ENCODE peak calls at places on chromosomes 7 and 10, in nine cellular contexts. U is fibroblast of lung, V is cardiac muscle cell, B is endothelial cell of umbilical vein, X is AG10803, N is right atrium auricular region, H is brain microvascular endothelial cell, K is astrocyte, G is fibroblast of the aortic adventitia. O is an unnamed sample.

GRCh38 chr10:11746883-11747539 is 4.8 kb downstream of the ECHDC3 start:
- DNase-seq in U (no peak), V (peak; percentile 54), B (peak; percentile 39), X (no peak), N (no peak), H (no peak), K (no peak), G (peak; percentile 11), O (peak; percentile 60)

GRCh38 chr10:90245623-90246022 is 544.2 kb downstream of the KIF20B start:
- DNase-seq in U (no peak), V (peak; percentile 58), B (no peak), X (no peak), N (no peak), H (no peak), K (peak; percentile 41), G (peak; percentile 52), O (no peak)

GRCh38 chr10:6409982-6410694 is 169.9 kb downstream of the PRKCQ start:
- DNase-seq in U (peak; percentile 93), V (peak; percentile 76), B (peak; percentile 21), X (peak; percentile 65), N (no peak), H (peak; percentile 7), K (peak; percentile 39), G (peak; percentile 45), O (no peak)

GRCh38 chr7:134932707-134933370 is 53.5 kb upstream of the AGBL3 start:
- DNase-seq in U (peak; percentile 24), V (peak; percentile 88), B (no peak), X (no peak), N (peak; percentile 77), H (peak; percentile 92), K (peak; percentile 96), G (peak; percentile 95), O (no peak)

GRCh38 chr7:3887071-3887691 is 586.1 kb downstream of the SDK1 start:
- DNase-seq in U (no peak), V (no peak), B (no peak), X (no peak), N (no peak), H (no peak), K (no peak), G (no peak), O (no peak)

GRCh38 chr10:129814681-129815646 is 149.1 kb downstream of the EBF3 start:
- DNase-seq in U (no peak), V (no peak), B (no peak), X (no peak), N (peak; percentile 47), H (no peak), K (no peak), G (no peak), O (no peak)

GRCh38 chr10:132370426-132371340 is 26.3 kb upstream of the PWWP2B start:
- DNase-seq in U (no peak), V (no peak), B (no peak), X (no peak), N (no peak), H (no peak), K (no peak), G (no peak), O (no peak)

GRCh38 chr7:44639701-44640321 is 33.4 kb downstream of the OGDH start:
- DNase-seq in U (peak; percentile 74), V (peak; percentile 88), B (peak; percentile 85), X (peak; percentile 78), N (peak; percentile 59), H (peak; percentile 85), K (peak; percentile 91), G (peak; percentile 92), O (peak; percentile 14)

GRCh38 chr10:78332699-78333098 is 299.0 kb downstream of the RPS24 start:
- DNase-seq in U (no peak), V (no peak), B (no peak), X (no peak), N (peak; percentile 56), H (no peak), K (no peak), G (no peak), O (peak; percentile 1)

GRCh38 chr10:79404231-79404609 is 41.2 kb downstream of the ZCCHC24 start:
- DNase-seq in U (peak; percentile 93), V (peak; percentile 98), B (peak; percentile 11), X (peak; percentile 89), N (peak; percentile 88), H (no peak), K (peak; percentile 74), G (peak; percentile 96), O (no peak)

GRCh38 chr7:45583296-45583695 is 9.1 kb downstream of the ADCY1 start:
- DNase-seq in U (no peak), V (no peak), B (no peak), X (no peak), N (no peak), H (no peak), K (no peak), G (no peak), O (no peak)

GRCh38 chr10:3248526-3249255 is 76.1 kb upstream of the PITRM1 start:
- DNase-seq in U (peak; percentile 92), V (peak; percentile 85), B (peak; percentile 81), X (peak; percentile 94), N (no peak), H (peak; percentile 85), K (peak; percentile 94), G (peak; percentile 96), O (no peak)

GRCh38 chr7:130153251-130153908 is 51.8 kb downstream of the TMEM209 start:
- DNase-seq in U (no peak), V (no peak), B (no peak), X (no peak), N (no peak), H (no peak), K (no peak), G (no peak), O (no peak)

GRCh38 chr7:130151591-130152269 is 53.5 kb downstream of the TMEM209 start:
- DNase-seq in U (peak; percentile 36), V (peak; percentile 64), B (no peak), X (peak; percentile 74), N (no peak), H (no peak), K (peak; percentile 47), G (peak; percentile 22), O (no peak)

GRCh38 chr7:130154131-130154500 is 51.1 kb downstream of the TMEM209 start:
- DNase-seq in U (no peak), V (no peak), B (no peak), X (no peak), N (no peak), H (no peak), K (no peak), G (no peak), O (no peak)

GRCh38 chr7:130150587-130150986 is 54.6 kb downstream of the TMEM209 start:
- DNase-seq in U (no peak), V (no peak), B (no peak), X (no peak), N (no peak), H (no peak), K (no peak), G (no peak), O (no peak)

DNA sequence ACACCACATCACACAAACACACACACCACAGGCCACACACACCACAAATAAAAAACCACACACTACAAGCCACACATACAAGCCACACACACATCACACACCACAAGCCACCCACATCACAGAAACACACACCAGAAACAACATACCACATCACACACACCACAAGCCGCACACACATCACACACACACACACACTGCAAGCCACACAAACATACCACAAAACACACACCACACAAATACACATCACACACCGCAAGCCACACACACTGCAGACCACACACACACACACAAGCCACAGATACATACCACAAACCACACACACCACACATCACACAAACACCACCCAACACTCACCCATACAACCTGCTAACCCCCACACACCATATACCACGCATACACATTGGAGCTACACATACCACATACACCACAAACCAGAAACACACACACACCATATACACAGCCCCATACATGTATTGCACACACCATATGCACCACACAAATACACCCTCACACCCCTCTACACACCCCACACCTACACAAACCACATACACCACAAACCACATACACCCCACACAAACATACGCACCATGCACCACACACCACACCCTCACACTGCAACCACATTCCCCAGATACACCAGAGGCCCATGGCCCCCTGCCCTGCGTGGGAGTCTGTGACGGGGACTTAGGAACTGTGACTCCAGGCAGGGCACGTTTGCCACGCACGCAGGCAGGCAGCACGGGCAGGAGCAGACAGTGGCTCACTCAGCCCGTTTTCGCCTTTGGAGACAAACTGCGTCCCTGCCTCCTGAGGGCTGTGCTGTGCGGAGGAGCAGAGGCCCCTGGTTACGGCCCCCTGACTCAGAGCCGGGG is 52.7 kb downstream of the TMEM209 start:
- DNase-seq in U (no peak), V (peak; percentile 53), B (no peak), X (peak; percentile 43), N (no peak), H (no peak), K (peak; percentile 58), G (peak; percentile 21), O (no peak)
- H3K4me3 ChIP-seq in U (no peak overlapping the region), V (no peak overlapping the region), B (no peak overlapping the region), X (no peak overlapping the region), N (no peak overlapping the region), H (peak overlapping the region; percentile 20), K (no peak overlapping the region), G (no peak overlapping the region), O (no peak overlapping the region)

GRCh38 chr10:86399514-86399878 is 32.9 kb upstream of the GRID1 start:
- DNase-seq in U (no peak), V (no peak), B (no peak), X (no peak), N (no peak), H (no peak), K (no peak), G (no peak), O (no peak)
- TF ChIP-seq CTCF in U (no peak), V (no peak), B (no peak), X (no peak), N (no peak), H (no peak), K (no peak), G (no peak), O (no peak)

GRCh38 chr7:97006146-97006950 is 995 bp downstream of the DLX6 start:
- DNase-seq in U (peak; percentile 16), V (peak; percentile 51), B (peak; percentile 29), X (no peak), N (no peak), H (no peak), K (peak; percentile 1), G (no peak), O (peak; percentile 32)

GRCh38 chr7:97006951-97007861 is 1.9 kb downstream of the DLX6 start:
- DNase-seq in U (no peak), V (no peak), B (no peak), X (no peak), N (no peak), H (no peak), K (no peak), G (no peak), O (no peak)

GRCh38 chr7:97004931-97005763 is at the start of gene DLX6:
- DNase-seq in U (peak; percentile 47), V (peak; percentile 32), B (no peak), X (peak; percentile 16), N (no peak), H (no peak), K (no peak), G (peak; percentile 26), O (no peak)

GRCh38 chr7:97004237-97004930 is 969 bp upstream of the DLX6 start:
- DNase-seq in U (no peak), V (no peak), B (no peak), X (no peak), N (no peak), H (no peak), K (no peak), G (no peak), O (no peak)

GRCh38 chr7:97005764-97006145 is 402 bp downstream of the DLX6 start:
- DNase-seq in U (peak; percentile 17), V (no peak), B (no peak), X (peak; percentile 31), N (no peak), H (peak; percentile 12), K (no peak), G (no peak), O (no peak)
- H3K4me3 ChIP-seq in U (peak overlapping the region; percentile 19), V (peak overlapping the region; percentile 37), B (no peak overlapping the region), X (peak overlapping the region; percentile 36), N (peak overlapping the region; percentile 13), H (peak overlapping the region; percentile 37), K (no peak overlapping the region), G (peak overlapping the region; percentile 45), O (peak overlapping the region; percentile 24)

GRCh38 chr10:85510682-85511081 is 855.9 kb downstream of the GRID1 start:
- DNase-seq in U (no peak), V (no peak), B (no peak), X (no peak), N (no peak), H (no peak), K (no peak), G (no peak), O (no peak)
- TF ChIP-seq CTCF in U (no peak), V (no peak), B (no peak), X (no peak), N (peak; percentile 54), H (no peak), K (no peak), G (no peak), O (no peak)